ENCODE peak calls at places on chromosomes 1 and 21, in nine cellular contexts. U is dorsolateral prefrontal cortex, K is vagina, Z is BE2C, N is AG04450, T is Panc1, B is ovary, F is fibroblast of villous mesenchyme, L is suprapubic skin. D is an unnamed sample.

GRCh38 chr21:41975391-41976272 is 21.8 kb upstream of the C2CD2 start:
- DNase-seq in F (no peak), T (no peak), L (peak), B (no peak), U (no peak), N (no peak), K (peak), Z (no peak), D (no peak)

GRCh38 chr1:178282949-178283367 is 189.1 kb downstream of the RASAL2 start:
- DNase-seq in B (no peak), U (no peak), N (peak), T (no peak), L (no peak), K (no peak), Z (no peak), F (peak), D (peak)

GRCh38 chr1:50348449-50349241 is 74.6 kb downstream of the DMRTA2 start:
- DNase-seq in L (no peak), T (peak), K (no peak), B (peak), U (no peak), F (peak), Z (peak), N (peak), D (peak)

GRCh38 chr1:150111670-150112069 is 38.0 kb upstream of the PLEKHO1 start:
- DNase-seq in U (no peak), N (no peak), Z (no peak), B (no peak), L (no peak), F (no peak), K (no peak), T (no peak), D (no peak)

GRCh38 chr21:17585875-17586450 is 26.7 kb downstream of the BTG3 start:
- DNase-seq in T (peak), F (peak), Z (peak), U (no peak), B (no peak), N (no peak), L (no peak), K (no peak), D (no peak)

GRCh38 chr21:39461419-39461818 is 9.6 kb downstream of the SH3BGR start:
- DNase-seq in U (no peak), K (no peak), L (no peak), B (no peak), Z (no peak), T (no peak), N (no peak), F (no peak), D (no peak)

GRCh38 chr1:73886721-73887120 is 311.3 kb downstream of the LRRIQ3 start:
- DNase-seq in T (no peak), B (no peak), Z (no peak), U (no peak), L (no peak), K (no peak), N (no peak), F (no peak), D (no peak)

GRCh38 chr1:64093941-64094340 is 109.5 kb upstream of the UBE2U start:
- DNase-seq in B (no peak), U (no peak), K (no peak), Z (no peak), L (no peak), F (no peak), N (no peak), T (no peak), D (no peak)

GRCh38 chr1:33899746-33900145 is 35.9 kb downstream of the HMGB4 start:
- DNase-seq in F (no peak), Z (no peak), B (no peak), K (no peak), T (no peak), U (no peak), L (no peak), N (no peak), D (no peak)

GRCh38 chr1:32393832-32394140 is 455 bp downstream of the BSDC1 start:
- DNase-seq in L (no peak), N (no peak), T (no peak), K (no peak), B (no peak), Z (no peak), F (no peak), U (peak), D (no peak)

GRCh38 chr1:192168964-192169363 is 10.7 kb downstream of the RGS18 start:
- DNase-seq in Z (no peak), T (no peak), K (no peak), L (no peak), N (no peak), U (no peak), F (no peak), B (no peak), D (no peak)

GRCh38 chr1:1618396-1619068 is 3.2 kb downstream of the MIB2 start:
- DNase-seq in N (no peak), B (no peak), U (no peak), Z (no peak), K (no peak), F (no peak), T (no peak), L (no peak), D (no peak)

GRCh38 chr1:210340751-210341328 is 12.1 kb downstream of the HHAT start:
- DNase-seq in L (no peak), N (no peak), K (no peak), T (no peak), F (no peak), U (no peak), B (no peak), Z (no peak), D (no peak)

GRCh38 chr1:86082183-86082582 is 74.4 kb downstream of the COL24A1 start:
- DNase-seq in U (no peak), K (no peak), T (no peak), L (no peak), B (no peak), N (no peak), F (no peak), Z (no peak), D (no peak)
- TF ChIP-seq CTCF in U (no peak), K (no peak), T (peak), L (no peak), B (no peak), N (peak), F (peak), Z (peak), D (no peak)

GRCh38 chr1:223748773-223749733 is 36.7 kb downstream of the CAPN2 start:
- DNase-seq in T (no peak), U (peak), Z (peak), N (no peak), F (peak), B (peak), K (no peak), L (peak), D (no peak)
- H3K4me3 ChIP-seq in T (peak), U (peak), Z (peak), N (peak), F (peak), B (peak), K (peak), L (peak), D (peak)

GRCh38 chr1:36224537-36225297 is 474 bp downstream of the THRAP3 start:
- DNase-seq in Z (peak), U (peak), N (peak), F (peak), K (no peak), T (peak), B (no peak), L (peak), D (no peak)
- TF ChIP-seq CTCF in Z (peak), U (no peak), N (peak), F (peak), K (peak), T (no peak), B (peak), L (peak), D (peak)

DNA sequence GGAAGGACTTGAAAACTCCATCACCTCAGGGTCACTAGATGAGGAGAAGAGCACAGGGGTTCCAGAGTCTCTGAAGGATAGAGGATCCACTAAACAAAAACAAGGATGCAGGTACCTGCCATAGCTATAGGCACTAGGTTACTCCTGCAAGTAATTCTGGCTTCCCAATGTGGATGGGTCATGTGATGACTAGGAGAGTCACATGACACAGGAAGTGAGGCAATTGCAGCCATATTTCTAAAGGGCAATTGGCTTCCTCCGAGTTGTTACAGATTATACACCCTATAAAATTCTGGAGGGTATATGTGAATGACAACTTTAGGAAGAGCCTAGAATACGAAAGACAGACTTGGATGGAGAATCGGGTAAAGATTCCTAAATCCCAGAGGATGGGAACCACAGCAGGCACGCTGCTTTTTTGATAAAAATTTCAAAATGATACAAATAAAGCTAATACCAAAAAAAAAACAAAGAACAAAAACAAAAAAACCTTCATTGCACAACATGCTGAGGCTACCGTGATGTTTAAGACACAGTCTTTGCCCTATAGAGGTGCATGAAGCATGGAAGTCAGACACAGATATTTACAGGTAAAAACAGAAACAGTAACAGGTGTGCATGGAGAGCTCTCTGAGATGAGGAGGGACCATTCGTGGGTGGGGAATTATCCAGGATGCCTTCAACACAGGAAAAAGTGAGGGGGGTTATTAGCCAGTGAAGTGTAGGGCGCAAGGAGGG is 10.5 kb downstream of the MTX1 start:
- DNase-seq in T (no peak), B (no peak), L (no peak), Z (peak), N (no peak), F (peak), K (no peak), U (no peak), D (no peak)
- H3K4me3 ChIP-seq in T (no peak), B (no peak), L (no peak), Z (peak), N (no peak), F (no peak), K (peak), U (peak), D (no peak)

D was measured in AG04449.